ENCODE peak calls at places on chromosome 22, in four cellular contexts. One of them, this sample, is unnamed.
A peak's percentile ranks its signal among the peaks of the same experiment; 100 is the strongest.

GRCh38 chr22:32413715-32414114 is 1.7 kb upstream of the RTCB start:
- DNase-seq in RWPE1: peak; percentile 8
- DNase-seq in PC-9: no peak
- DNase-seq in brain microvascular endothelial cell: peak; percentile 12
- DNase-seq in this sample: no peak

GRCh38 chr22:35839811-35840739 is 122.4 kb downstream of the APOL5 start:
- DNase-seq in RWPE1: peak; percentile 88
- DNase-seq in PC-9: peak; percentile 91
- DNase-seq in brain microvascular endothelial cell: peak; percentile 95
- DNase-seq in this sample: peak; percentile 84

GRCh38 chr22:20013382-20013871 is 3.2 kb downstream of the ARVCF start:
- DNase-seq in RWPE1: no peak
- DNase-seq in PC-9: no peak
- DNase-seq in brain microvascular endothelial cell: peak; percentile 26
- DNase-seq in this sample: peak; percentile 73

GRCh38 chr22:41290262-41291221 is 4.6 kb upstream of the RANGAP1 start:
- DNase-seq in RWPE1: peak; percentile 43
- DNase-seq in PC-9: peak; percentile 87
- DNase-seq in brain microvascular endothelial cell: peak; percentile 57
- DNase-seq in this sample: peak; percentile 46

GRCh38 chr22:50148166-50148500 is 22.4 kb upstream of the PANX2 start:
- DNase-seq in RWPE1: no peak
- DNase-seq in PC-9: no peak
- DNase-seq in brain microvascular endothelial cell: no peak
- DNase-seq in this sample: no peak

GRCh38 chr22:41524283-41524682 is 20.0 kb downstream of the POLR3H start:
- DNase-seq in RWPE1: no peak
- DNase-seq in PC-9: no peak
- DNase-seq in brain microvascular endothelial cell: peak; percentile 52
- DNase-seq in this sample: no peak

GRCh38 chr22:38153821-38154562 is 27.6 kb downstream of the PLA2G6 start:
- DNase-seq in RWPE1: no peak
- DNase-seq in PC-9: no peak
- DNase-seq in brain microvascular endothelial cell: no peak
- DNase-seq in this sample: no peak

GRCh38 chr22:50046481-50047245 is 11.4 kb downstream of the TTLL8 start:
- DNase-seq in RWPE1: no peak
- DNase-seq in PC-9: no peak
- DNase-seq in brain microvascular endothelial cell: no peak
- DNase-seq in this sample: no peak

GRCh38 chr22:37169947-37170688 is 17.9 kb downstream of the C1QTNF6 start:
- DNase-seq in RWPE1: no peak
- DNase-seq in PC-9: no peak
- DNase-seq in brain microvascular endothelial cell: no peak
- DNase-seq in this sample: no peak

GRCh38 chr22:20741634-20742581 is 32.0 kb upstream of the SERPIND1 start:
- DNase-seq in RWPE1: peak; percentile 38
- DNase-seq in PC-9: no peak
- DNase-seq in brain microvascular endothelial cell: peak; percentile 11
- DNase-seq in this sample: peak; percentile 59

GRCh38 chr22:24772493-24773220 is 1.9 kb downstream of the PIWIL3 start:
- DNase-seq in RWPE1: peak; percentile 32
- DNase-seq in PC-9: no peak
- DNase-seq in brain microvascular endothelial cell: peak; percentile 16
- DNase-seq in this sample: peak; percentile 31

GRCh38 chr22:20429254-20430100 is 8.1 kb downstream of the SCARF2 start:
- DNase-seq in RWPE1: no peak
- DNase-seq in PC-9: no peak
- DNase-seq in brain microvascular endothelial cell: no peak
- DNase-seq in this sample: peak; percentile 58

GRCh38 chr22:38446018-38446601 is 8.9 kb downstream of the KCNJ4 start:
- DNase-seq in RWPE1: no peak
- DNase-seq in PC-9: no peak
- DNase-seq in brain microvascular endothelial cell: no peak
- DNase-seq in this sample: no peak

GRCh38 chr22:21443057-21443734 is 24.0 kb upstream of the TMEM191C start:
- DNase-seq in RWPE1: no peak
- DNase-seq in PC-9: no peak
- DNase-seq in brain microvascular endothelial cell: no peak
- DNase-seq in this sample: no peak

GRCh38 chr22:31983911-31984661 is 39.8 kb downstream of the YWHAH start:
- DNase-seq in RWPE1: no peak
- DNase-seq in PC-9: no peak
- DNase-seq in brain microvascular endothelial cell: no peak
- DNase-seq in this sample: no peak

GRCh38 chr22:45162531-45162930 is 1.2 kb upstream of the NUP50 start:
- DNase-seq in RWPE1: no peak
- DNase-seq in PC-9: peak; percentile 52
- DNase-seq in brain microvascular endothelial cell: no peak
- DNase-seq in this sample: no peak

GRCh38 chr22:45163074-45163416 is 680 bp upstream of the NUP50 start:
- DNase-seq in RWPE1: no peak
- DNase-seq in PC-9: peak; percentile 58
- DNase-seq in brain microvascular endothelial cell: no peak
- DNase-seq in this sample: peak; percentile 36

GRCh38 chr22:45163417-45164216 is at the start of gene NUP50:
- DNase-seq in RWPE1: peak; percentile 97
- DNase-seq in PC-9: peak; percentile 90
- DNase-seq in brain microvascular endothelial cell: peak; percentile 91
- DNase-seq in this sample: peak; percentile 96

GRCh38 chr22:45157907-45158306 is 5.8 kb upstream of the NUP50 start:
- DNase-seq in RWPE1: no peak
- DNase-seq in PC-9: no peak
- DNase-seq in brain microvascular endothelial cell: no peak
- DNase-seq in this sample: no peak

DNA sequence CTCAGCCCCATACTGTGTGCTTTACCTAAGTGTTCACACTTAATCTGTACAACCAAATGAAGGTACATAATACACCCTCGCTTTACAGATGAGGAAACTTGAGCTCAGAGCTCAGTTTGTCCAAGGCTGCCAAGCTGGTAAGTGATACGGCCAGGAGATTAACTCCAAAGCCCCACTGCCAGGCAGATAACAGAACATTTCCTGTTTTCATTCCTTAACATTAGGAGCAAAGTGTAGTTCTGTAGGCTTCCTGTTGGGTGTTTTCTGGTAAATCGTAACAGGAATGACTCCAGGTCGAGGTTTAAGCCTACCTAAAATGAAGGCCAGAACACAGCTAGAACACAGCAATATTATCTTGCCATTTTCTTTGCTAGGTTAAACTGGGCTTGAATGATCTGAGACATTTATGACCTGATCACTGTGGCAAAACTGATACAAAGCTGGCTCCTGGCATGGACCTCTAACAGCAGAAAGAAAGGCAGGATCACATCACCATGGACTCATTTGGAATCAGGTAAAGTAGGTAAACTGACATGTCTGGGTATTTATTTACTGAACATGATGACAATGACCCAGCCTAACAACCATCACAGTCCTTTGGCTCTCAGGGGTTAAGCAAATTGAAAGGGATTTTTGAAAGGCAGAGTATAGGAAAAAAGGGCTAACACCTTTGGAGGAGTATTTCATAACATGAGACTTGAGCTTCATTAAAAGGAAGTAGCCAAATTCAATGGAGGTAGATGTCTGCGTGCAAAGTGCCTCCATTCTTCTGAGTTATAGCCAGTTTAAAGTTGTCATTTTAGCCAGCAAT is 3.9 kb upstream of the NUP50 start:
- DNase-seq in RWPE1: no peak
- DNase-seq in PC-9: no peak
- DNase-seq in brain microvascular endothelial cell: no peak
- DNase-seq in this sample: peak; percentile 48
- TF ChIP-seq CTCF in RWPE1: no peak
- TF ChIP-seq CTCF in PC-9: no peak
- TF ChIP-seq CTCF in brain microvascular endothelial cell: peak; percentile 13
- TF ChIP-seq CTCF in this sample: no peak

GRCh38 chr22:47278655-47279054 is 516.2 kb downstream of the TBC1D22A start:
- DNase-seq in RWPE1: no peak
- DNase-seq in PC-9: no peak
- DNase-seq in brain microvascular endothelial cell: no peak
- DNase-seq in this sample: no peak
- TF ChIP-seq CTCF in RWPE1: no peak
- TF ChIP-seq CTCF in PC-9: no peak
- TF ChIP-seq CTCF in brain microvascular endothelial cell: no peak
- TF ChIP-seq CTCF in this sample: no peak

GRCh38 chr22:30697975-30698374 is 3.3 kb downstream of the OSBP2 start:
- DNase-seq in RWPE1: no peak
- DNase-seq in PC-9: no peak
- DNase-seq in brain microvascular endothelial cell: no peak
- DNase-seq in this sample: no peak

GRCh38 chr22:30695871-30696655 is 1.4 kb downstream of the OSBP2 start:
- DNase-seq in RWPE1: no peak
- DNase-seq in PC-9: no peak
- DNase-seq in brain microvascular endothelial cell: no peak
- DNase-seq in this sample: no peak

GRCh38 chr22:30694171-30694637 is 470 bp upstream of the OSBP2 start:
- DNase-seq in RWPE1: peak; percentile 18
- DNase-seq in PC-9: peak; percentile 59
- DNase-seq in brain microvascular endothelial cell: no peak
- DNase-seq in this sample: peak; percentile 78

GRCh38 chr22:30695351-30695762 is 683 bp downstream of the OSBP2 start:
- DNase-seq in RWPE1: no peak
- DNase-seq in PC-9: no peak
- DNase-seq in brain microvascular endothelial cell: no peak
- DNase-seq in this sample: no peak

GRCh38 chr22:30694638-30695350 is at the start of gene OSBP2:
- DNase-seq in RWPE1: peak; percentile 13
- DNase-seq in PC-9: no peak
- DNase-seq in brain microvascular endothelial cell: no peak
- DNase-seq in this sample: peak; percentile 62
- TF ChIP-seq CTCF in RWPE1: no peak
- TF ChIP-seq CTCF in PC-9: no peak
- TF ChIP-seq CTCF in brain microvascular endothelial cell: no peak
- TF ChIP-seq CTCF in this sample: no peak

DNA sequence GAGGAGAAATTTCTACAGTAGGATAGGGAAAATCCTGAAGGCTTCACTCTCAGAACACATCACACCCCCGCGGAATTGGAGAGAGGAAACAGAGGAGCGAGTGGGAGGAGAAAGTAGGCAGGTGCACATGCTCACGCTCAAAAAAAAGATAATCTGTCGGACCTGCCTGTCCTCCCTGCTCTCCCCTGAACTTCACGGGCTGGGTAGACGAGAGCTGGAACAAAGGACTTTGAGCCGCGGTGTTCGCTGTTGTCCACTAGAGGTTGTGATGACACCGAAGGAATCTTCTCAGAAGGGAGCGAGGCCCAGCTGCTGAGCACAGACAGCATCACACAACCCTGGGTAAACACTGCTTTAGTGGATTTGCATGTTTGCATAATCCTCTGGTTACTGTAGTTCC is 5.0 kb downstream of the SEZ6L start:
- DNase-seq in RWPE1: no peak
- DNase-seq in PC-9: no peak
- DNase-seq in brain microvascular endothelial cell: no peak
- DNase-seq in this sample: no peak
- TF ChIP-seq CTCF in RWPE1: no peak
- TF ChIP-seq CTCF in PC-9: no peak
- TF ChIP-seq CTCF in brain microvascular endothelial cell: peak; percentile 18
- TF ChIP-seq CTCF in this sample: no peak

DNA sequence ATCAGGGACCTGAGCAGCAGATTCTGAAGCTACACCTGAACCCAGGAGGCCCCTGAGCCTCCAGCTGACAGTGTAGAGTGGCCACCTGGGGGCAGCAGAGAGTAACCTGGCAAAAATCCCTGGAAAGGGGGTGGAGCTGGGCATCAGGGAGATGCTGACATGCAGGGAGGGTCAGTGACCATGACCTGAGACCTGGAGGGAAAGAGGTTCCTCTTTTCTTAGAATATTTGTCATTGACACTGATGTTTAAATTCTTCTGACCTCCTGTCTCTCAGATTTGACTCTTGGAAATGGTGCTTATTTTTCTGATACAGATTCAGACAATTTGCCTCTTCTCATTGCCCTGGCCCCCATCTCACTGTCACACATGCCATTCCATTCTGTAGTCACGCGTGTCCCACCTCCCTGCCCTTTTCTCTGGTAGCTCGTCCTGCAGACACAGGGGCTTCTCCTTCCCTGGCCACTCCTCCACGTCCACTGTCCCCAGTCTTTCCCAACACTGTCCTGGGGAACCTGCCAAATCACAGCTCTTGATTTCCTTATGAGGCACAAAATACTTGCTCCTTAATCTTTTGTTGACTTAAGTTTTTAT is 117.2 kb upstream of the IGLL5 start:
- DNase-seq in RWPE1: peak; percentile 26
- DNase-seq in PC-9: no peak
- DNase-seq in brain microvascular endothelial cell: peak; percentile 22
- DNase-seq in this sample: peak; percentile 84
- TF ChIP-seq CTCF in RWPE1: peak; percentile 59
- TF ChIP-seq CTCF in PC-9: peak; percentile 82
- TF ChIP-seq CTCF in brain microvascular endothelial cell: peak; percentile 85
- TF ChIP-seq CTCF in this sample: peak; percentile 84

DNA sequence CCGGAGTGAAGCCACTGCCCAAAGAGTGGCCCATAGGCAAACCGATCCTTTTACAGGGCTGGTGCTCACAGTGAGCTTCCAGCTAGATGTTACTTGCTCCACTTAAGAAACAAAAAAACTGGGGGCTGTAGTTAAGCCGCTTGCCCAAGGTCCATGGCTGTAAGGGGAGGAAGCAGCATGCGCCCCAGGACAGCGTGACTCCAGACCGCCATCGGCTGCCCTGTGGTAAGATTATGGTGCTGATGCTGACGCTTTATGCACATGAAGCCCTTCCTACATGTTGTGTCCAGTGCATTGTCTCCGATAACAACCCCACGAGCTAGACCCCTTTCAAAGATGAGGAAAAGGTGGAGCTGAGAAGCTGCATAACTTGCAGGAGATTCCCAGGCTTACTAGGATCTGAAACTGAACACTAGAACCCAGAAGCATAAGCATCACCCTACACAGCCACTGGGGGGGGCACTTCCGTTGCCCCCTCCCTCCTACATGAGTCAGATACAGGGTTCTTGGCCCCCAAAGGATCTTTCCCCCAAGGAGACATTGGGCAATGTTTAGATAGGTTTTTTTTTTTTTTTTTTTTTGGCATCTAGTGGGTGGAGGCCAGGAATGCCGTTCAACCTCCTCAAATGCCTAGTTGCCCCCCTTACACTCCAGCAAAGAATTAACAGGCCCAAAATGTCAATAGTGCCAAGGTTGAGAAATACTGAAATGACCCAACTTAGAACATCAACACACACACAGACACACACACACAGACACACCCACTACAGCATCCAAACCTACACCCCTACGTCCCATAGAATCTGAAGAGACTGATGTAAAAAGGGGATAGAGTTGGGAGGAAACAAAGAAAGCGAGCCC is 53.9 kb downstream of the MN1 start:
- DNase-seq in RWPE1: no peak
- DNase-seq in PC-9: no peak
- DNase-seq in brain microvascular endothelial cell: no peak
- DNase-seq in this sample: no peak
- TF ChIP-seq CTCF in RWPE1: no peak
- TF ChIP-seq CTCF in PC-9: peak; percentile 18
- TF ChIP-seq CTCF in brain microvascular endothelial cell: peak; percentile 65
- TF ChIP-seq CTCF in this sample: no peak